ENCODE peak calls at places on chromosome X, in eight cellular contexts. E, P, I, V, L, B, D and S are unnamed samples.

GRCh38 chrX:130952266-130953043 is 49.4 kb upstream of the ENOX2 start:
- DNase-seq in E (no peak), P (no peak), I (no peak), V (no peak), L (no peak), B (no peak), D (no peak), S (no peak)

GRCh38 chrX:109040057-109040456 is 303.7 kb upstream of the IRS4 start:
- DNase-seq in E (no peak), P (no peak), I (no peak), V (no peak), L (no peak), B (no peak), D (no peak), S (no peak)

GRCh38 chrX:147735364-147735763 is 176.4 kb upstream of the FMR1 start:
- DNase-seq in E (no peak), P (no peak), I (no peak), V (no peak), L (no peak), B (peak), D (no peak), S (no peak)

GRCh38 chrX:9542106-9542764 is 77.4 kb downstream of the TBL1X start:
- DNase-seq in E (no peak), P (no peak), I (no peak), V (no peak), L (no peak), B (peak), D (no peak), S (no peak)

GRCh38 chrX:132023896-132024386 is 839 bp downstream of the STK26 start:
- DNase-seq in E (peak), P (no peak), I (no peak), V (peak), L (no peak), B (no peak), D (peak), S (peak)

GRCh38 chrX:13778916-13779315 is 38.0 kb downstream of the GPM6B start:
- DNase-seq in E (no peak), P (no peak), I (peak), V (no peak), L (no peak), B (peak), D (no peak), S (no peak)

GRCh38 chrX:38880460-38880859 is 79.2 kb downstream of the MID1IP1 start:
- DNase-seq in E (no peak), P (no peak), I (peak), V (no peak), L (no peak), B (peak), D (no peak), S (no peak)

GRCh38 chrX:36844857-36845256 is 163.3 kb upstream of the FAM47C start:
- DNase-seq in E (no peak), P (no peak), I (no peak), V (no peak), L (no peak), B (no peak), D (no peak), S (no peak)

GRCh38 chrX:55033429-55033828 is 2.7 kb upstream of the ALAS2 start:
- DNase-seq in E (no peak), P (no peak), I (no peak), V (no peak), L (no peak), B (no peak), D (no peak), S (no peak)

GRCh38 chrX:47030339-47030738 is 47.9 kb upstream of the RGN start:
- DNase-seq in E (no peak), P (no peak), I (peak), V (no peak), L (no peak), B (peak), D (no peak), S (no peak)

GRCh38 chrX:13717697-13718483 is 16.5 kb downstream of the TRAPPC2 start:
- DNase-seq in E (no peak), P (no peak), I (peak), V (no peak), L (no peak), B (peak), D (no peak), S (no peak)

GRCh38 chrX:148940411-148940996 is 440.1 kb downstream of the AFF2 start:
- DNase-seq in E (no peak), P (no peak), I (no peak), V (no peak), L (no peak), B (no peak), D (no peak), S (no peak)

GRCh38 chrX:76279007-76279406 is 106.1 kb downstream of the PBDC1 start:
- DNase-seq in E (peak), P (peak), I (peak), V (no peak), L (no peak), B (peak), D (no peak), S (peak)

GRCh38 chrX:115960440-115961084 is 210.0 kb upstream of the AGTR2 start:
- DNase-seq in E (no peak), P (no peak), I (no peak), V (no peak), L (no peak), B (no peak), D (no peak), S (no peak)

GRCh38 chrX:17104433-17104832 is 158.0 kb downstream of the REPS2 start:
- DNase-seq in E (no peak), P (no peak), I (no peak), V (no peak), L (no peak), B (no peak), D (no peak), S (no peak)

GRCh38 chrX:17032351-17032750 is 85.9 kb downstream of the REPS2 start:
- DNase-seq in E (no peak), P (no peak), I (peak), V (no peak), L (no peak), B (peak), D (no peak), S (no peak)

GRCh38 chrX:150926304-150926703 is 27.8 kb upstream of the CD99L2 start:
- DNase-seq in E (no peak), P (no peak), I (no peak), V (no peak), L (no peak), B (no peak), D (no peak), S (no peak)

GRCh38 chrX:129772796-129773431 is 6.8 kb upstream of the SASH3 start:
- DNase-seq in E (peak), P (no peak), I (no peak), V (no peak), L (no peak), B (no peak), D (peak), S (no peak)

GRCh38 chrX:9227276-9227675 is 193.3 kb upstream of the FAM9B start:
- DNase-seq in E (no peak), P (no peak), I (no peak), V (no peak), L (no peak), B (no peak), D (no peak), S (no peak)